ENCODE peak calls at places on chromosomes 3 and 15, in five cellular contexts. C is adrenal gland, V is thoracic aorta, P is spleen, U is SJCRH30. D is an unnamed sample.

GRCh38 chr3:23999012-23999641 is 54.0 kb downstream of the NR1D2 start:
- DNase-seq in P (no peak), C (peak; percentile 93), V (peak; percentile 52), U (peak; percentile 57), D (peak; percentile 77)

GRCh38 chr15:71599404-71600225 is 210.7 kb upstream of the NR2E3 start:
- DNase-seq in U (peak; percentile 68), C (no peak), V (no peak), P (no peak), D (peak; percentile 37)

GRCh38 chr3:197500812-197501211 is 55.0 kb downstream of the BDH1 start:
- DNase-seq in C (no peak), U (no peak), P (no peak), V (no peak), D (no peak)

GRCh38 chr3:37740471-37740870 is 121.2 kb upstream of the CTDSPL start:
- DNase-seq in V (no peak), P (no peak), U (no peak), C (no peak), D (no peak)

GRCh38 chr3:62607287-62608029 is 234.1 kb upstream of the FEZF2 start:
- DNase-seq in P (no peak), U (peak; percentile 81), V (no peak), C (no peak), D (peak; percentile 39)

GRCh38 chr3:11238057-11238456 is 34.1 kb upstream of the ATG7 start:
- DNase-seq in P (no peak), U (no peak), C (no peak), V (no peak), D (no peak)

GRCh38 chr15:44801368-44801767 is 65.0 kb downstream of the TRIM69 start:
- DNase-seq in C (no peak), U (no peak), P (no peak), V (no peak), D (no peak)

GRCh38 chr3:100297784-100298183 is 36.8 kb upstream of the NIT2 start:
- DNase-seq in V (no peak), C (no peak), U (no peak), P (no peak), D (no peak)

GRCh38 chr3:36364260-36364659 is 16.0 kb upstream of the STAC start:
- DNase-seq in P (no peak), U (no peak), V (no peak), C (no peak), D (no peak)

GRCh38 chr3:186057594-186057993 is 51.3 kb downstream of the ETV5 start:
- DNase-seq in U (no peak), P (no peak), V (no peak), C (no peak), D (no peak)

GRCh38 chr15:31235298-31236183 is 91.1 kb upstream of the KLF13 start:
- DNase-seq in U (no peak), V (no peak), C (peak; percentile 91), P (peak; percentile 63), D (peak; percentile 85)

DNA sequence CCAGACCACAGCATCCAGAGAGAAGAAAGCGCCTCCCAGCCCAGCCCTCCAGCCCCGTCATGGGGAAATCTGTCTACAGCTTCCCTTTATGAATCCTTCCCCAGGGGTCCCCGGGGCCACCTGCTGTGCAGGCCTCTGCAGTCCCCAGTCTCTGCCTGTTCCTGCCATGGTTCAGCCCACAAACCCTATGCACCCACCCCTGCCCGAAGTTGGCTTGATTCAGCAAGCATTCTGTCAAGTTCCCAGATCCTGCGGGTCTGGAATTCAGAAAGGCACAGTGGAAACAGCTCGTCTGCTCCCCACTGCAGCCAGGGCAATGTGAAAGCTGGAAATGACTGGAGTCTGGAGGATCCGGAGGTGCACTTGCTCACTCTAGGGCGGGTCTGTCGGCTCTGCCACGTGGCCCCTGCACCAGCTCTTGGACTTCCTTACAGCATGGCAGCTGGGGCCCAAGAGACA is 2.9 kb upstream of the OCA2 start:
- DNase-seq in P (peak; percentile 56), U (no peak), V (no peak), C (peak; percentile 35), D (no peak)
- H3K27me3 ChIP-seq in P (peaks cover 32% of the 10 kb centered on the region), U (peaks cover 7% of the 10 kb centered on the region), V (no peaks in the 10 kb centered on the region), C (peaks cover 16% of the 10 kb centered on the region), D (peaks cover 4% of the 10 kb centered on the region)

GRCh38 chr3:172303181-172303580 is 145.1 kb downstream of the GHSR start:
- DNase-seq in P (no peak), U (no peak), V (no peak), C (no peak), D (no peak)
- H3K36me3 ChIP-seq in P (peaks cover 50% of the 10 kb centered on the region), U (peaks cover 50% of the 10 kb centered on the region), V (no peaks in the 10 kb centered on the region), C (no peaks in the 10 kb centered on the region), D (peaks cover 68% of the 10 kb centered on the region)

GRCh38 chr3:53166781-53167291 is 5.8 kb downstream of the PRKCD start:
- DNase-seq in U (peak; percentile 76), P (peak; percentile 93), V (no peak), C (peak; percentile 79), D (peak; percentile 79)

GRCh38 chr3:53168175-53168923 is 7.3 kb downstream of the PRKCD start:
- DNase-seq in U (no peak), V (no peak), P (no peak), C (no peak), D (no peak)

GRCh38 chr3:53167418-53168174 is 6.6 kb downstream of the PRKCD start:
- DNase-seq in U (no peak), V (no peak), C (no peak), P (no peak), D (no peak)

GRCh38 chr3:53164911-53165310 is 3.9 kb downstream of the PRKCD start:
- DNase-seq in U (no peak), C (no peak), P (no peak), V (no peak), D (no peak)

DNA sequence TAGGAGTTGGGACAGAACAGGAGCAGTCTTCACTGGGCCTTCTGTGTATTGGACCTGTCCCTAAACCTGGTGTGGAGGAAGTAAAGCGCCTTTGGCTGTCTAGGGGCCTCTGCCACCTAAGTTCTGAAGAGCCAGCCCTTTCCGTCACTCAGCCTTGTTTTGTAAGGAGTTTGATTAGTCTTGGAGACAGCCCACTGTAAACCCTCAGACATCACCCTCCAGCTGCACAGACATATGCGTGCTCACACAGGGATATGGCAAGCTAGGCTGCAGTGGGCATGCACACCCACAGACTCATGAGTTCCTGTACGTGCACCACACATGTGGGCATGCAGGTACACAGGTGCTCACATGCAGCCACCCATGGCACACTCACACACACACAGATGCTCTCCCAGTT is 5.2 kb downstream of the PRKCD start:
- DNase-seq in V (no peak), P (no peak), C (no peak), U (no peak), D (no peak)
- H3K27ac ChIP-seq in V (peak overlapping the region; percentile 54), P (peak overlapping the region; percentile 93), C (no peak overlapping the region), U (no peak overlapping the region), D (peak overlapping the region; percentile 60)

DNA sequence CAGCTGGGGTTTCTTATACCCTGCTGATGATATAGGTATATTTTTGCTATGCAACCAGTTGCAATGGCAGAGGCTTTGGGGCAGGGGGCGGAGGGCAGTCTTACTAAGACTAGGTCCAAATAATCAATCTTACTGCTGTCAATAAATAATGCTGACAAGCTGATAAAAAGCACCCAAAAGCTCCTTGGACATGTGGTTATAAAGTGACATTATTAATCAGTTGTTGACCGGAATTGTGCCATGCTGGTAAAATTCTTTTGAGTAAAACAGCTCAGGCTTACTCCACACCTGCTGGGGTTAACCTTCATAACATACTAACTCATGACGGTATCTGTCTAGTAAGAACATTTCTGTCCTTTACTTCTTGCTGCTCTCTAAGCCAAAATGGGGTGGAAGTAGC is 101.9 kb downstream of the CHST2 start:
- DNase-seq in C (no peak), U (no peak), V (no peak), P (no peak), D (no peak)
- H3K27me3 ChIP-seq in C (no peaks in the 10 kb centered on the region), U (peaks cover 3% of the 10 kb centered on the region), V (no peaks in the 10 kb centered on the region), P (no peaks in the 10 kb centered on the region), D (no peaks in the 10 kb centered on the region)

DNA sequence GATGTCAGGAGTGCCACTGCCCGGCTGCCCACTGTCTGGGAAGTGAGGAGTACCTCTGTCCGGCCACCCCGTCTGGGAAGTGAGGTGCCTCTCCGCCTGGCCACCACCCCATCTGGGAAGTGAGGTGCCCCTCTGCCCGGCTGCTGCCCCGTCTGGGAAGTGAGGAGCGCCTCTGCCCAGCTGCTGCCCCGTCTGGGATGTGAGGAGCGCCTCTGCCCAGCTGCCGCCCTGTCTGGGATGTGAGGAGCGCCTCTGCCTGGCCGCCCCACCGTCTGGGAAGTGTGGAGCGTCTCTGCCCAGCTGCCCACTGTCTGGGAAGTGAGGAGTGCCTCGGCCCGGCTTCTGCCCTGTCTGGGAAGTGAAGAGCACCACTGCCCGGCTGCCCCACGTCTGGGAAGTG is 3.3 kb downstream of the COX17 start:
- DNase-seq in C (no peak), V (no peak), U (no peak), P (peak; percentile 78), D (no peak)
- H3K36me3 ChIP-seq in C (no peaks in the 10 kb centered on the region), V (peaks cover 12% of the 10 kb centered on the region), U (peaks cover 22% of the 10 kb centered on the region), P (peaks cover 64% of the 10 kb centered on the region), D (peaks cover 61% of the 10 kb centered on the region)

GRCh38 chr3:30677347-30677685 is 70.9 kb downstream of the TGFBR2 start:
- DNase-seq in U (no peak), V (no peak), P (no peak), C (no peak), D (no peak)

GRCh38 chr3:30675006-30675405 is 68.6 kb downstream of the TGFBR2 start:
- DNase-seq in U (no peak), V (no peak), C (no peak), P (no peak), D (no peak)

GRCh38 chr3:30673425-30674341 is 67.3 kb downstream of the TGFBR2 start:
- DNase-seq in U (no peak), P (no peak), C (no peak), V (no peak), D (no peak)

GRCh38 chr3:30676424-30677346 is 70.3 kb downstream of the TGFBR2 start:
- DNase-seq in P (no peak), U (no peak), C (no peak), V (no peak), D (no peak)

DNA sequence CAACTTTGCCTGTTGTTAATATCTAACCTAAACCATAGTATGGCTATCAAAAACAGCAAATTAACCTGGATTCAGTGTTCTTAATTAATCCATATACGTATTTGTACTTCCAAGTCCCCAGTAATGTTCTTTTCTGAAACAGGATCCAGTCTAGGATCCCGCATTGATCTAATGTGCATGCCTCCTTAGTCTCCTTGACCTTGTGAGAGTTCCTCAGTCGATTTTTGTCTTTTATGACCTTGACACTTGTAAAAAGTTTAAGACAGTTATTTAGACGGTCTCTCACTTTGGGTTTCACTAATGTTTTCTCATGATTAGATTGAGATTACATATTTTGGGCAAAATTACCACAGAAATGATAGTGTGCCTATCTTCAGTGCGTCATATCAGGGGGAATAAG is 69.4 kb downstream of the TGFBR2 start:
- DNase-seq in P (no peak), U (no peak), V (no peak), C (no peak), D (no peak)
- H3K27ac ChIP-seq in P (peak overlapping the region; percentile 77), U (no peak overlapping the region), V (no peak overlapping the region), C (no peak overlapping the region), D (no peak overlapping the region)

GRCh38 chr3:64133272-64133671 is 92.0 kb downstream of the PRICKLE2 start:
- DNase-seq in C (no peak), U (no peak), P (no peak), V (no peak), D (no peak)
- H3K27me3 ChIP-seq in C (no peaks in the 10 kb centered on the region), U (no peaks in the 10 kb centered on the region), P (no peaks in the 10 kb centered on the region), V (no peaks in the 10 kb centered on the region), D (no peaks in the 10 kb centered on the region)

D was measured in heart left ventricle.